ENCODE peak calls at places on chromosomes 11 and 22, in ten cellular contexts. One of them, this sample, is unnamed.

GRCh38 chr22:40533712-40534378 is 102.7 kb downstream of the MRTFA start:
- DNase-seq in SK-N-SH: no peak
- DNase-seq in K562: peak
- DNase-seq in stomach: no peak
- DNase-seq in sigmoid colon: no peak
- DNase-seq in HepG2: no peak
- DNase-seq in ovary: no peak
- DNase-seq in A549: peak
- DNase-seq in upper lobe of left lung: no peak
- DNase-seq in suprapubic skin: no peak
- DNase-seq in this sample: peak

GRCh38 chr11:116294630-116295029 is 478.2 kb downstream of the BUD13 start:
- DNase-seq in K562: no peak
- DNase-seq in ovary: no peak
- DNase-seq in suprapubic skin: no peak
- DNase-seq in SK-N-SH: no peak
- DNase-seq in upper lobe of left lung: no peak
- DNase-seq in HepG2: peak
- DNase-seq in stomach: no peak
- DNase-seq in sigmoid colon: no peak
- DNase-seq in A549: peak
- DNase-seq in this sample: no peak

GRCh38 chr11:38598413-38598812 is 2000.4 kb upstream of the RAG2 start:
- DNase-seq in ovary: no peak
- DNase-seq in K562: no peak
- DNase-seq in suprapubic skin: no peak
- DNase-seq in HepG2: no peak
- DNase-seq in A549: no peak
- DNase-seq in stomach: no peak
- DNase-seq in upper lobe of left lung: no peak
- DNase-seq in SK-N-SH: no peak
- DNase-seq in sigmoid colon: no peak
- DNase-seq in this sample: no peak

GRCh38 chr22:36277482-36278291 is 24.8 kb downstream of the APOL1 start:
- DNase-seq in HepG2: peak
- DNase-seq in A549: peak
- DNase-seq in suprapubic skin: no peak
- DNase-seq in stomach: peak
- DNase-seq in SK-N-SH: peak
- DNase-seq in sigmoid colon: peak
- DNase-seq in K562: peak
- DNase-seq in ovary: peak
- DNase-seq in upper lobe of left lung: peak
- DNase-seq in this sample: peak

GRCh38 chr11:46389450-46390330 is 1.9 kb downstream of the CHRM4 start:
- DNase-seq in suprapubic skin: no peak
- DNase-seq in sigmoid colon: peak
- DNase-seq in HepG2: peak
- DNase-seq in ovary: peak
- DNase-seq in A549: peak
- DNase-seq in SK-N-SH: peak
- DNase-seq in K562: peak
- DNase-seq in stomach: peak
- DNase-seq in upper lobe of left lung: peak
- DNase-seq in this sample: peak

GRCh38 chr11:109405671-109406070 is 16.3 kb upstream of the C11orf87 start:
- DNase-seq in suprapubic skin: no peak
- DNase-seq in ovary: no peak
- DNase-seq in HepG2: no peak
- DNase-seq in A549: no peak
- DNase-seq in SK-N-SH: no peak
- DNase-seq in stomach: no peak
- DNase-seq in K562: no peak
- DNase-seq in upper lobe of left lung: no peak
- DNase-seq in sigmoid colon: no peak
- DNase-seq in this sample: no peak

GRCh38 chr11:83818349-83818748 is 532.2 kb upstream of the CCDC90B start:
- DNase-seq in K562: no peak
- DNase-seq in ovary: no peak
- DNase-seq in sigmoid colon: no peak
- DNase-seq in upper lobe of left lung: no peak
- DNase-seq in suprapubic skin: no peak
- DNase-seq in A549: peak
- DNase-seq in HepG2: no peak
- DNase-seq in SK-N-SH: no peak
- DNase-seq in stomach: no peak
- DNase-seq in this sample: no peak

GRCh38 chr11:63826471-63827190 is 12.3 kb upstream of the MARK2 start:
- DNase-seq in suprapubic skin: no peak
- DNase-seq in K562: no peak
- DNase-seq in sigmoid colon: no peak
- DNase-seq in ovary: no peak
- DNase-seq in upper lobe of left lung: no peak
- DNase-seq in HepG2: no peak
- DNase-seq in A549: no peak
- DNase-seq in SK-N-SH: no peak
- DNase-seq in stomach: peak
- DNase-seq in this sample: no peak

GRCh38 chr11:70481625-70482528 is 83.5 kb downstream of the CTTN start:
- DNase-seq in suprapubic skin: no peak
- DNase-seq in SK-N-SH: no peak
- DNase-seq in sigmoid colon: no peak
- DNase-seq in stomach: peak
- DNase-seq in HepG2: no peak
- DNase-seq in upper lobe of left lung: peak
- DNase-seq in ovary: no peak
- DNase-seq in K562: no peak
- DNase-seq in A549: peak
- DNase-seq in this sample: peak

GRCh38 chr11:94058630-94059029 is 37.5 kb downstream of the HEPHL1 start:
- DNase-seq in A549: no peak
- DNase-seq in upper lobe of left lung: no peak
- DNase-seq in HepG2: no peak
- DNase-seq in suprapubic skin: no peak
- DNase-seq in SK-N-SH: no peak
- DNase-seq in sigmoid colon: no peak
- DNase-seq in ovary: no peak
- DNase-seq in K562: no peak
- DNase-seq in stomach: no peak
- DNase-seq in this sample: no peak

GRCh38 chr22:49400866-49401598 is 426.6 kb downstream of the BRD1 start:
- DNase-seq in upper lobe of left lung: peak
- DNase-seq in ovary: no peak
- DNase-seq in SK-N-SH: no peak
- DNase-seq in stomach: peak
- DNase-seq in sigmoid colon: peak
- DNase-seq in K562: no peak
- DNase-seq in suprapubic skin: peak
- DNase-seq in HepG2: no peak
- DNase-seq in A549: no peak
- DNase-seq in this sample: no peak

GRCh38 chr11:61671527-61671926 is 8.7 kb upstream of the DAGLA start:
- DNase-seq in K562: peak
- DNase-seq in HepG2: peak
- DNase-seq in suprapubic skin: no peak
- DNase-seq in SK-N-SH: no peak
- DNase-seq in A549: peak
- DNase-seq in upper lobe of left lung: no peak
- DNase-seq in stomach: no peak
- DNase-seq in ovary: no peak
- DNase-seq in sigmoid colon: no peak
- DNase-seq in this sample: peak

GRCh38 chr22:22936190-22936914 is 48.7 kb downstream of the IGLL5 start:
- DNase-seq in HepG2: no peak
- DNase-seq in SK-N-SH: no peak
- DNase-seq in A549: no peak
- DNase-seq in sigmoid colon: no peak
- DNase-seq in K562: no peak
- DNase-seq in upper lobe of left lung: no peak
- DNase-seq in stomach: no peak
- DNase-seq in suprapubic skin: no peak
- DNase-seq in ovary: no peak
- DNase-seq in this sample: no peak

GRCh38 chr22:45240137-45240809 is 421 bp downstream of the KIAA0930 start:
- DNase-seq in suprapubic skin: no peak
- DNase-seq in A549: no peak
- DNase-seq in sigmoid colon: no peak
- DNase-seq in ovary: peak
- DNase-seq in HepG2: no peak
- DNase-seq in upper lobe of left lung: peak
- DNase-seq in SK-N-SH: peak
- DNase-seq in stomach: no peak
- DNase-seq in K562: peak
- DNase-seq in this sample: peak

GRCh38 chr11:111422494-111423249 is 43.6 kb upstream of the POU2AF1 start:
- DNase-seq in ovary: peak
- DNase-seq in upper lobe of left lung: peak
- DNase-seq in A549: peak
- DNase-seq in SK-N-SH: peak
- DNase-seq in stomach: peak
- DNase-seq in HepG2: peak
- DNase-seq in K562: peak
- DNase-seq in suprapubic skin: no peak
- DNase-seq in sigmoid colon: peak
- DNase-seq in this sample: peak

GRCh38 chr11:117037952-117038350 is 60.3 kb downstream of the SIK3 start:
- DNase-seq in sigmoid colon: no peak
- DNase-seq in upper lobe of left lung: no peak
- DNase-seq in A549: no peak
- DNase-seq in K562: no peak
- DNase-seq in SK-N-SH: no peak
- DNase-seq in ovary: no peak
- DNase-seq in HepG2: no peak
- DNase-seq in suprapubic skin: no peak
- DNase-seq in stomach: no peak
- DNase-seq in this sample: no peak

GRCh38 chr11:71453911-71454304 is 905 bp downstream of the NADSYN1 start:
- DNase-seq in upper lobe of left lung: no peak
- DNase-seq in stomach: no peak
- DNase-seq in ovary: no peak
- DNase-seq in sigmoid colon: no peak
- DNase-seq in A549: no peak
- DNase-seq in suprapubic skin: no peak
- DNase-seq in HepG2: no peak
- DNase-seq in K562: no peak
- DNase-seq in SK-N-SH: no peak
- DNase-seq in this sample: no peak

GRCh38 chr11:68643576-68643975 is 40.8 kb upstream of the GAL start:
- DNase-seq in sigmoid colon: no peak
- DNase-seq in suprapubic skin: no peak
- DNase-seq in stomach: no peak
- DNase-seq in SK-N-SH: peak
- DNase-seq in HepG2: no peak
- DNase-seq in upper lobe of left lung: no peak
- DNase-seq in A549: peak
- DNase-seq in K562: peak
- DNase-seq in ovary: no peak
- DNase-seq in this sample: no peak
- TF ChIP-seq CTCF in sigmoid colon: no peak
- TF ChIP-seq CTCF in suprapubic skin: no peak
- TF ChIP-seq CTCF in stomach: no peak
- TF ChIP-seq CTCF in SK-N-SH: no peak
- TF ChIP-seq CTCF in HepG2: peak
- TF ChIP-seq CTCF in upper lobe of left lung: no peak
- TF ChIP-seq CTCF in A549: peak
- TF ChIP-seq CTCF in K562: no peak
- TF ChIP-seq CTCF in ovary: no peak
- TF ChIP-seq CTCF in this sample: no peak

GRCh38 chr11:3866836-3867208 is 11.4 kb downstream of the STIM1 start:
- DNase-seq in suprapubic skin: no peak
- DNase-seq in K562: no peak
- DNase-seq in ovary: no peak
- DNase-seq in A549: no peak
- DNase-seq in stomach: no peak
- DNase-seq in HepG2: peak
- DNase-seq in SK-N-SH: no peak
- DNase-seq in upper lobe of left lung: no peak
- DNase-seq in sigmoid colon: no peak
- DNase-seq in this sample: no peak

GRCh38 chr11:3861698-3862097 is 6.2 kb downstream of the STIM1 start:
- DNase-seq in suprapubic skin: no peak
- DNase-seq in A549: no peak
- DNase-seq in HepG2: no peak
- DNase-seq in K562: no peak
- DNase-seq in upper lobe of left lung: no peak
- DNase-seq in sigmoid colon: no peak
- DNase-seq in ovary: no peak
- DNase-seq in SK-N-SH: no peak
- DNase-seq in stomach: no peak
- DNase-seq in this sample: no peak

GRCh38 chr11:3865388-3866193 is 10.1 kb downstream of the STIM1 start:
- DNase-seq in stomach: no peak
- DNase-seq in suprapubic skin: no peak
- DNase-seq in K562: peak
- DNase-seq in ovary: no peak
- DNase-seq in sigmoid colon: no peak
- DNase-seq in HepG2: no peak
- DNase-seq in A549: no peak
- DNase-seq in upper lobe of left lung: no peak
- DNase-seq in SK-N-SH: no peak
- DNase-seq in this sample: no peak

GRCh38 chr11:3867209-3868071 is 12.0 kb downstream of the STIM1 start:
- DNase-seq in ovary: no peak
- DNase-seq in suprapubic skin: no peak
- DNase-seq in A549: no peak
- DNase-seq in stomach: peak
- DNase-seq in upper lobe of left lung: peak
- DNase-seq in SK-N-SH: peak
- DNase-seq in K562: peak
- DNase-seq in HepG2: peak
- DNase-seq in sigmoid colon: no peak
- DNase-seq in this sample: no peak

GRCh38 chr11:3866206-3866605 is 10.7 kb downstream of the STIM1 start:
- DNase-seq in upper lobe of left lung: peak
- DNase-seq in A549: no peak
- DNase-seq in SK-N-SH: no peak
- DNase-seq in ovary: no peak
- DNase-seq in suprapubic skin: no peak
- DNase-seq in K562: peak
- DNase-seq in sigmoid colon: no peak
- DNase-seq in HepG2: peak
- DNase-seq in stomach: peak
- DNase-seq in this sample: no peak
- H3K27ac ChIP-seq in upper lobe of left lung: peak
- H3K27ac ChIP-seq in A549: no peak
- H3K27ac ChIP-seq in SK-N-SH: no peak
- H3K27ac ChIP-seq in ovary: no peak
- H3K27ac ChIP-seq in suprapubic skin: peak
- H3K27ac ChIP-seq in K562: peak
- H3K27ac ChIP-seq in sigmoid colon: peak
- H3K27ac ChIP-seq in HepG2: peak
- H3K27ac ChIP-seq in stomach: peak
- H3K27ac ChIP-seq in this sample: peak

GRCh38 chr11:104573431-104573830 is 324.8 kb downstream of the CASP12 start:
- DNase-seq in SK-N-SH: no peak
- DNase-seq in ovary: no peak
- DNase-seq in stomach: no peak
- DNase-seq in sigmoid colon: no peak
- DNase-seq in HepG2: no peak
- DNase-seq in K562: no peak
- DNase-seq in upper lobe of left lung: no peak
- DNase-seq in suprapubic skin: no peak
- DNase-seq in A549: peak
- DNase-seq in this sample: no peak
- TF ChIP-seq EP300 in SK-N-SH: no peak
- TF ChIP-seq EP300 in ovary: no peak
- TF ChIP-seq EP300 in stomach: no peak
- TF ChIP-seq EP300 in sigmoid colon: no peak
- TF ChIP-seq EP300 in HepG2: no peak
- TF ChIP-seq EP300 in K562: no peak
- TF ChIP-seq EP300 in upper lobe of left lung: no peak
- TF ChIP-seq EP300 in suprapubic skin: no peak
- TF ChIP-seq EP300 in A549: no peak
- TF ChIP-seq EP300 in this sample: no peak

GRCh38 chr22:48173061-48173849 is 1410.8 kb downstream of the TBC1D22A start:
- DNase-seq in HepG2: no peak
- DNase-seq in stomach: peak
- DNase-seq in suprapubic skin: peak
- DNase-seq in ovary: no peak
- DNase-seq in sigmoid colon: no peak
- DNase-seq in K562: no peak
- DNase-seq in A549: no peak
- DNase-seq in upper lobe of left lung: peak
- DNase-seq in SK-N-SH: no peak
- DNase-seq in this sample: no peak
- TF ChIP-seq CTCF in HepG2: no peak
- TF ChIP-seq CTCF in stomach: no peak
- TF ChIP-seq CTCF in suprapubic skin: no peak
- TF ChIP-seq CTCF in ovary: no peak
- TF ChIP-seq CTCF in sigmoid colon: no peak
- TF ChIP-seq CTCF in K562: no peak
- TF ChIP-seq CTCF in A549: no peak
- TF ChIP-seq CTCF in upper lobe of left lung: no peak
- TF ChIP-seq CTCF in SK-N-SH: no peak
- TF ChIP-seq CTCF in this sample: no peak